ENCODE peak calls at places on chromosomes 2 and 18, in six cellular contexts. One of them, this sample, is unnamed.

GRCh38 chr2:178819147-178819875 is 12.1 kb upstream of the TTN start:
- DNase-seq in endothelial cell of umbilical vein: peak; percentile 6
- DNase-seq in GM23248: peak; percentile 16
- DNase-seq in IMR-90: peak; percentile 5
- DNase-seq in H9: no peak
- DNase-seq in K562: no peak
- DNase-seq in this sample: no peak

GRCh38 chr2:172768406-172768805 is 32.8 kb downstream of the RAPGEF4 start:
- DNase-seq in endothelial cell of umbilical vein: no peak
- DNase-seq in GM23248: no peak
- DNase-seq in IMR-90: no peak
- DNase-seq in H9: no peak
- DNase-seq in K562: no peak
- DNase-seq in this sample: no peak

GRCh38 chr18:46718501-46719341 is 38.1 kb downstream of the ST8SIA5 start:
- DNase-seq in endothelial cell of umbilical vein: peak; percentile 89
- DNase-seq in GM23248: peak; percentile 81
- DNase-seq in IMR-90: peak; percentile 68
- DNase-seq in H9: no peak
- DNase-seq in K562: no peak
- DNase-seq in this sample: peak; percentile 90

GRCh38 chr18:61948196-61948800 is 55.5 kb upstream of the RNF152 start:
- DNase-seq in endothelial cell of umbilical vein: peak; percentile 71
- DNase-seq in GM23248: peak; percentile 28
- DNase-seq in IMR-90: peak; percentile 59
- DNase-seq in H9: no peak
- DNase-seq in K562: no peak
- DNase-seq in this sample: peak; percentile 77

GRCh38 chr2:218717262-218717661 is 6.6 kb downstream of the TTLL4 start:
- DNase-seq in endothelial cell of umbilical vein: no peak
- DNase-seq in GM23248: peak; percentile 47
- DNase-seq in IMR-90: peak; percentile 51
- DNase-seq in H9: no peak
- DNase-seq in K562: no peak
- DNase-seq in this sample: peak; percentile 45

GRCh38 chr2:10091182-10091932 is 11.1 kb upstream of the CYS1 start:
- DNase-seq in endothelial cell of umbilical vein: no peak
- DNase-seq in GM23248: no peak
- DNase-seq in IMR-90: no peak
- DNase-seq in H9: peak; percentile 39
- DNase-seq in K562: no peak
- DNase-seq in this sample: no peak

GRCh38 chr2:119809329-119810038 is 49.8 kb downstream of the PTPN4 start:
- DNase-seq in endothelial cell of umbilical vein: peak; percentile 88
- DNase-seq in GM23248: peak; percentile 95
- DNase-seq in IMR-90: peak; percentile 89
- DNase-seq in H9: no peak
- DNase-seq in K562: no peak
- DNase-seq in this sample: peak; percentile 83

GRCh38 chr18:14924226-14924625 is 176.3 kb downstream of the ANKRD30B start:
- DNase-seq in endothelial cell of umbilical vein: no peak
- DNase-seq in GM23248: no peak
- DNase-seq in IMR-90: no peak
- DNase-seq in H9: no peak
- DNase-seq in K562: no peak
- DNase-seq in this sample: peak; percentile 14

GRCh38 chr2:23294238-23294637 is 90.7 kb upstream of the KLHL29 start:
- DNase-seq in endothelial cell of umbilical vein: no peak
- DNase-seq in GM23248: no peak
- DNase-seq in IMR-90: no peak
- DNase-seq in H9: no peak
- DNase-seq in K562: no peak
- DNase-seq in this sample: no peak

GRCh38 chr2:143934170-143934912 is 585.6 kb downstream of the ZEB2 start:
- DNase-seq in endothelial cell of umbilical vein: no peak
- DNase-seq in GM23248: no peak
- DNase-seq in IMR-90: no peak
- DNase-seq in H9: no peak
- DNase-seq in K562: no peak
- DNase-seq in this sample: no peak

GRCh38 chr2:172865422-172865821 is 129.8 kb downstream of the RAPGEF4 start:
- DNase-seq in endothelial cell of umbilical vein: no peak
- DNase-seq in GM23248: peak; percentile 25
- DNase-seq in IMR-90: peak; percentile 48
- DNase-seq in H9: peak; percentile 40
- DNase-seq in K562: no peak
- DNase-seq in this sample: peak; percentile 11

GRCh38 chr2:170466632-170467031 is 248.5 kb upstream of the SP5 start:
- DNase-seq in endothelial cell of umbilical vein: no peak
- DNase-seq in GM23248: no peak
- DNase-seq in IMR-90: no peak
- DNase-seq in H9: no peak
- DNase-seq in K562: no peak
- DNase-seq in this sample: no peak

GRCh38 chr18:73793386-73793785 is 354.2 kb downstream of the FBXO15 start:
- DNase-seq in endothelial cell of umbilical vein: no peak
- DNase-seq in GM23248: peak; percentile 5
- DNase-seq in IMR-90: peak; percentile 75
- DNase-seq in H9: no peak
- DNase-seq in K562: no peak
- DNase-seq in this sample: no peak

GRCh38 chr2:226699321-226699720 is 100.3 kb downstream of the IRS1 start:
- DNase-seq in endothelial cell of umbilical vein: no peak
- DNase-seq in GM23248: peak; percentile 62
- DNase-seq in IMR-90: peak; percentile 59
- DNase-seq in H9: no peak
- DNase-seq in K562: no peak
- DNase-seq in this sample: peak; percentile 46

DNA sequence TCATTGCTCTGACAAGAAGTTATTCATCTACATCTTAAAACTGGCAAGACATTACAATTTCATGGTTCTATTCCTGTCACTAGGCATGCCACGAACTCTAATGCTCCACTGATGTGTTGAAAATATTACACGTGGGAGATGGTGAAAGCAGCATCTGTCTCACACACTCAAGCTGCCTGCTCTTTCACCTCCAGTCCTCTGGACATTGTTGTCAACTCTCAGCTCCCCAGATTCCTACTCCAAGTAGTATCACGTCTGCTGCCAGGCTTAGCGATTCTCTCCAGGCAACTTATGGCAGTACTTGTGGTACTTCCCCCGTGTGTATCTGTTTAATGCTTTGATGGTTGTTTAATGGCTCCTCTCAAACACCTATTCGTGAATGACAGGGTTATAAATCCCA is 103.9 kb downstream of the TMEFF2 start:
- DNase-seq in endothelial cell of umbilical vein: no peak
- DNase-seq in GM23248: no peak
- DNase-seq in IMR-90: no peak
- DNase-seq in H9: no peak
- DNase-seq in K562: no peak
- DNase-seq in this sample: no peak
- H3K9ac ChIP-seq in endothelial cell of umbilical vein: no peak overlapping the region
- H3K9ac ChIP-seq in GM23248: no peak overlapping the region
- H3K9ac ChIP-seq in IMR-90: no peak overlapping the region
- H3K9ac ChIP-seq in H9: no peak overlapping the region
- H3K9ac ChIP-seq in K562: no peak overlapping the region
- H3K9ac ChIP-seq in this sample: no peak overlapping the region

DNA sequence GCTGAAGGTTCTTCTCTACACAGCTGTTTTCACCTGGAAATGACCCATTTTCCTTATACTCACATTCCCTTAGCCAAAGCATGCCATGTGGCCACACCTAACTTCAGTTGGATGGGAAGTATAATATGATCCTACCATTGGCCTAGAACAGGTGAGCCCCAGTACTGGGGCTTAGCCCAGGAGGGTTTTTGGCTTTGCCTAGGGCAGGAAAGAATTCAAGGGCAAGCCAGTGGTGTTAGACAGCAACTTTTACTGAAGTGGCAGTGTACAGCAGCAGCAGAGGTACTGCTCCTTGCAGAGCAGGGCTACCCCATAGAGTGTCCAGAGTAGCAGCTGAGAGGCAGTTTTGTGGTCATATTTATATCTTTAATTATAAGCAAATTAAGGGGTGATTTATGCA is 109.2 kb upstream of the DTNA start:
- DNase-seq in endothelial cell of umbilical vein: no peak
- DNase-seq in GM23248: no peak
- DNase-seq in IMR-90: no peak
- DNase-seq in H9: no peak
- DNase-seq in K562: no peak
- DNase-seq in this sample: no peak
- H3K27ac ChIP-seq in endothelial cell of umbilical vein: no peak overlapping the region
- H3K27ac ChIP-seq in GM23248: no peak overlapping the region
- H3K27ac ChIP-seq in IMR-90: no peak overlapping the region
- H3K27ac ChIP-seq in H9: no peak overlapping the region
- H3K27ac ChIP-seq in K562: no peak overlapping the region
- H3K27ac ChIP-seq in this sample: no peak overlapping the region

DNA sequence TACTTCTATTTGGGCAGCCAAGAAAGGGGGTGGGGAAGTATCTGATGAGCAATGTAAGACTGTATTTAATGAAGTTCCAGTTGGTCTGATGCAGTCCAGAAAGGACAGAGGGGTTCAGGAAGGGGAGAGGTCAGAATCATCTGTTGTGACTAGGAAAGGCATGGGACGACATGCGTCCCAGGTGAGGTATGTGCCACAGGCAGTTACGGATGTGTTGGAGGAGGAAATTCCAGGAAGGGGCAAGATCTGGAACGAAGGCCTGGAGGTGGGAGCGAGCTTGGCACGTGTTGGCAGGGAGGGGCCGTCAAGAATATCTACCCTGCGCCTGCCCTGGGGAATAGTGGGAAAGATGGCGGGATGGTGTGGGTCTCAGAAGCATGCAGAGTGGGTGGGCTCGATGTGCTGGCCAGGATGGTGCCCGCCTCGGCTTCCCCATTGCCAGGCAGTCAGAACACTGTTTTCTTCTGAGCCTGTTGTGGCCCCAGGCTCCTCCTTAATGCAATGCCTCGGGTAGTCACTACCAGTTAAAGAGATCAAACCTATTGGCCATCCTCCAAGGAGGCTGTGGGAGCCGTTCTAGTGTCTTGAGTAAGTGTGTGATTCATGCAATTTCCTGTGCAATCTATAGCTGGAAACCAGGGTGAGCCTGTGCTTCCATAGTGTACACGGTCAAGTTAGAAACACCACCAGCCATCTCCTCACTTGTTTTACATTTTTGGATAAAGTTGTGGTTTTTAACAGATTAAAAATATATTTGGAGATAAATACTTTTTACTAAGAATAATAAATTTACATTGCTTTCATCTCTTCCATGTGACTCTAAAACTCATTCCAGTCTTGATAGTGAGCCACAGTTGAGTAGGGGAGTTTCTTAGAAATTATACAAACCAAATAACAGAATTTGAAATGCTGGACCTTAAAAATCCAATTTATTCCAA is 57.6 kb upstream of the TXNDC2 start:
- DNase-seq in endothelial cell of umbilical vein: peak; percentile 95
- DNase-seq in GM23248: peak; percentile 99
- DNase-seq in IMR-90: peak; percentile 100
- DNase-seq in H9: no peak
- DNase-seq in K562: peak; percentile 43
- DNase-seq in this sample: peak; percentile 99
- H3K9ac ChIP-seq in endothelial cell of umbilical vein: no peak overlapping the region
- H3K9ac ChIP-seq in GM23248: peak overlapping the region; percentile 57
- H3K9ac ChIP-seq in IMR-90: peak overlapping the region; percentile 20
- H3K9ac ChIP-seq in H9: no peak overlapping the region
- H3K9ac ChIP-seq in K562: peak overlapping the region; percentile 79
- H3K9ac ChIP-seq in this sample: no peak overlapping the region

GRCh38 chr2:235621736-235622135 is 127.9 kb downstream of the AGAP1 start:
- DNase-seq in endothelial cell of umbilical vein: no peak
- DNase-seq in GM23248: no peak
- DNase-seq in IMR-90: no peak
- DNase-seq in H9: no peak
- DNase-seq in K562: no peak
- DNase-seq in this sample: peak; percentile 73

GRCh38 chr2:235616846-235617245 is 123.0 kb downstream of the AGAP1 start:
- DNase-seq in endothelial cell of umbilical vein: no peak
- DNase-seq in GM23248: peak; percentile 79
- DNase-seq in IMR-90: no peak
- DNase-seq in H9: no peak
- DNase-seq in K562: no peak
- DNase-seq in this sample: peak; percentile 74

GRCh38 chr2:235614900-235615712 is 121.3 kb downstream of the AGAP1 start:
- DNase-seq in endothelial cell of umbilical vein: peak; percentile 59
- DNase-seq in GM23248: peak; percentile 95
- DNase-seq in IMR-90: peak; percentile 85
- DNase-seq in H9: no peak
- DNase-seq in K562: no peak
- DNase-seq in this sample: peak; percentile 85

GRCh38 chr2:235619544-235619943 is 125.7 kb downstream of the AGAP1 start:
- DNase-seq in endothelial cell of umbilical vein: no peak
- DNase-seq in GM23248: no peak
- DNase-seq in IMR-90: no peak
- DNase-seq in H9: no peak
- DNase-seq in K562: no peak
- DNase-seq in this sample: no peak

DNA sequence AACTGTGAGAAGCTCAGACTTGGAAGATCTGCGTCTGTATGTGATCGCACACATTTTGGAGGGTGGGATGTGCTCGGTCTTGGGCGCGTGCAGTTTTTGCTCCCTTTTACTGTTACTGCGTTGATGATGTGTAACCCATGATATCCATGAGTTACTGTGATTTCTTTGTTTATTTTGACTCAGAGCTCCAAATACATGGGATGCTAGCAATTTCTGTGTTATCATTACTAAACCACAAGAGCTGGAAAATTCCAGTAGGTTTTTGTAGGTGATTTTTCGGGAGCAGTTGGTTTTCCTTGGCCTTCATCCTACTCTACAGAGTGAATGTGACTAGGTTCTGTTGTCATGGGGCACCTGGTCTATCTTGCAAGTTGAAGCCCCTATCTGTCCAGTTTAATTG is 124.2 kb downstream of the AGAP1 start:
- DNase-seq in endothelial cell of umbilical vein: no peak
- DNase-seq in GM23248: peak; percentile 82
- DNase-seq in IMR-90: peak; percentile 89
- DNase-seq in H9: no peak
- DNase-seq in K562: no peak
- DNase-seq in this sample: peak; percentile 66
- H3K27ac ChIP-seq in endothelial cell of umbilical vein: no peak overlapping the region
- H3K27ac ChIP-seq in GM23248: peak overlapping the region; percentile 91
- H3K27ac ChIP-seq in IMR-90: peak overlapping the region; percentile 39
- H3K27ac ChIP-seq in H9: no peak overlapping the region
- H3K27ac ChIP-seq in K562: no peak overlapping the region
- H3K27ac ChIP-seq in this sample: peak overlapping the region; percentile 48

GRCh38 chr2:53452400-53452799 is 315.2 kb upstream of the CHAC2 start:
- DNase-seq in endothelial cell of umbilical vein: no peak
- DNase-seq in GM23248: no peak
- DNase-seq in IMR-90: no peak
- DNase-seq in H9: no peak
- DNase-seq in K562: no peak
- DNase-seq in this sample: peak; percentile 11
- H3K9ac ChIP-seq in endothelial cell of umbilical vein: no peak overlapping the region
- H3K9ac ChIP-seq in GM23248: no peak overlapping the region
- H3K9ac ChIP-seq in IMR-90: no peak overlapping the region
- H3K9ac ChIP-seq in H9: no peak overlapping the region
- H3K9ac ChIP-seq in K562: no peak overlapping the region
- H3K9ac ChIP-seq in this sample: no peak overlapping the region

DNA sequence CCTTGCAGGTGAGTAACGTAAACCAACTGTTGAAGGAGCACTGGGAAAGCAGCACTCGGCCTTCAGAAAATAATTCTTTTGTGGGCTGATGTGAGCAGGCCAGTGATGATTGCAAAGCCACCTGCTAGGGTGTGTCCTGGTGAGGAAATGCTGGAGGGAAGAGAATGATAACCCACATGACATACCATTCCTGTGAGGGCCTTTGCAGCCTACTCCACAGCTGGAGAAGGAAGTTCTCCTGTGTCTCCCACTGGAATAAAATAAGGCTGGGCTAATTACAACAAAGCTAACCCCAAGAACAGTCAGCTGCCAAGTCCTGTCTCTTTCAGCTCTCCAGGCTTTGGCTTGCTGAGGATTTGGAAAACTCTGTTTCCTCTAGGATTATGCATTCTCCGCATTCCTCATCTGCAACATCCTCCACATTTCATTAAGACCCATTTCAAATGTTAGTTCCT is 16.7 kb upstream of the DSG1 start:
- DNase-seq in endothelial cell of umbilical vein: no peak
- DNase-seq in GM23248: no peak
- DNase-seq in IMR-90: peak; percentile 7
- DNase-seq in H9: peak; percentile 28
- DNase-seq in K562: no peak
- DNase-seq in this sample: peak; percentile 59
- H3K27ac ChIP-seq in endothelial cell of umbilical vein: no peak overlapping the region
- H3K27ac ChIP-seq in GM23248: no peak overlapping the region
- H3K27ac ChIP-seq in IMR-90: no peak overlapping the region
- H3K27ac ChIP-seq in H9: peak overlapping the region; percentile 30
- H3K27ac ChIP-seq in K562: no peak overlapping the region
- H3K27ac ChIP-seq in this sample: no peak overlapping the region